ENCODE peak calls at places on chromosomes 5 and 9, in nine cellular contexts. D, B, A, R, P, U, N, C and T are unnamed samples.

GRCh38 chr5:10581867-10582511 is 18.1 kb downstream of the ANKRD33B start:
- DNase-seq in D (no peak), U (no peak), N (no peak), A (no peak), C (no peak), P (no peak), R (no peak), B (no peak), T (no peak)

GRCh38 chr5:169424956-169425318 is 124.0 kb upstream of the SLIT3 start:
- DNase-seq in P (no peak), R (no peak), B (no peak), D (no peak), C (no peak), U (no peak), A (no peak), N (no peak), T (no peak)

GRCh38 chr5:122101636-122102285 is 23.7 kb upstream of the LOX start:
- DNase-seq in N (no peak), U (peak; percentile 43), R (no peak), B (no peak), A (no peak), P (no peak), D (peak; percentile 7), C (no peak), T (peak; percentile 23)

GRCh38 chr5:134526483-134527155 is 1.1 kb downstream of the JADE2 start:
- DNase-seq in B (peak; percentile 47), N (peak; percentile 47), C (no peak), U (peak; percentile 79), A (peak; percentile 58), R (peak; percentile 68), D (peak; percentile 72), P (peak; percentile 46), T (peak; percentile 63)

GRCh38 chr5:81486711-81487110 is 92.8 kb upstream of the ACOT12 start:
- DNase-seq in B (no peak), N (no peak), U (no peak), D (no peak), A (no peak), R (no peak), C (no peak), P (no peak), T (no peak)

GRCh38 chr5:66981705-66982387 is 214.8 kb downstream of the CD180 start:
- DNase-seq in D (no peak), R (no peak), B (no peak), P (no peak), A (no peak), U (no peak), N (no peak), C (no peak), T (no peak)

GRCh38 chr5:154858972-154859950 is 834 bp downstream of the CNOT8 start:
- DNase-seq in D (peak; percentile 56), N (no peak), P (no peak), R (peak; percentile 37), A (peak; percentile 2), U (no peak), C (no peak), B (no peak), T (no peak)

GRCh38 chr5:178309271-178310008 is 76.8 kb upstream of the PHYKPL start:
- DNase-seq in B (no peak), R (no peak), A (no peak), N (no peak), C (no peak), U (no peak), D (no peak), P (no peak), T (no peak)

GRCh38 chr5:160923927-160924705 is 72.1 kb upstream of the ATP10B start:
- DNase-seq in R (no peak), P (peak; percentile 68), D (no peak), C (no peak), B (no peak), U (peak; percentile 74), N (no peak), A (no peak), T (peak; percentile 70)

GRCh38 chr9:128414461-128414860 is 6.2 kb upstream of the CERCAM start:
- DNase-seq in N (no peak), A (no peak), R (no peak), D (no peak), B (no peak), U (peak; percentile 26), P (no peak), C (no peak), T (no peak)

GRCh38 chr5:120012441-120012840 is 383.1 kb downstream of the FAM170A start:
- DNase-seq in C (no peak), R (no peak), A (no peak), U (no peak), B (no peak), P (no peak), N (no peak), D (no peak), T (no peak)

GRCh38 chr5:146426853-146427618 is 20.1 kb upstream of the TCERG1 start:
- DNase-seq in B (no peak), R (peak; percentile 37), N (no peak), C (no peak), D (peak; percentile 35), U (peak; percentile 64), A (no peak), P (no peak), T (peak; percentile 61)